ENCODE peak calls at places on chromosomes 7 and 10, in nine cellular contexts. X is psoas muscle; A is cardiac muscle cell; E is naive thymus-derived CD4-positive, alpha-beta T cell; N is HepG2; G is CD4-positive, alpha-beta T cell; O is bronchial epithelial cell; Z is AG04450; J is tibial artery. P is an unnamed sample.

GRCh38 chr7:101210143-101210542 is 7.2 kb downstream of the PLOD3 start:
- DNase-seq in X (no peak), A (no peak), E (no peak), N (no peak), G (no peak), O (no peak), Z (no peak), J (no peak), P (no peak)

GRCh38 chr10:101228682-101229274 is 485 bp downstream of the LBX1 start:
- DNase-seq in X (peak; percentile 70), A (no peak), E (no peak), N (no peak), G (no peak), O (no peak), Z (no peak), J (no peak), P (no peak)

GRCh38 chr7:153386581-153386980 is 627.0 kb downstream of the ACTR3B start:
- DNase-seq in X (no peak), A (no peak), E (no peak), N (no peak), G (no peak), O (no peak), Z (no peak), J (no peak), P (no peak)

GRCh38 chr10:86372119-86372784 is 5.7 kb upstream of the GRID1 start:
- DNase-seq in X (no peak), A (no peak), E (no peak), N (no peak), G (no peak), O (no peak), Z (no peak), J (peak; percentile 49), P (no peak)

GRCh38 chr10:33216661-33217427 is 117.6 kb downstream of the NRP1 start:
- DNase-seq in X (no peak), A (no peak), E (no peak), N (peak; percentile 17), G (no peak), O (peak; percentile 88), Z (no peak), J (no peak), P (no peak)

GRCh38 chr7:150753239-150753638 is 16.0 kb downstream of the GIMAP5 start:
- DNase-seq in X (no peak), A (no peak), E (no peak), N (no peak), G (no peak), O (no peak), Z (no peak), J (no peak), P (no peak)

GRCh38 chr10:110756886-110757285 is 112.8 kb downstream of the RBM20 start:
- DNase-seq in X (no peak), A (no peak), E (no peak), N (no peak), G (no peak), O (no peak), Z (no peak), J (no peak), P (no peak)

GRCh38 chr10:60006046-60006445 is 99.7 kb upstream of the CCDC6 start:
- DNase-seq in X (no peak), A (peak; percentile 49), E (no peak), N (no peak), G (no peak), O (no peak), Z (no peak), J (no peak), P (no peak)

GRCh38 chr7:152424348-152425108 is 11.3 kb downstream of the KMT2C start:
- DNase-seq in X (no peak), A (no peak), E (no peak), N (no peak), G (no peak), O (peak; percentile 53), Z (no peak), J (no peak), P (no peak)

GRCh38 chr10:97058521-97058920 is 127.2 kb downstream of the SLIT1 start:
- DNase-seq in X (no peak), A (no peak), E (no peak), N (no peak), G (no peak), O (no peak), Z (no peak), J (no peak), P (no peak)

GRCh38 chr10:68202965-68203358 is 29.0 kb downstream of the ATOH7 start:
- DNase-seq in X (no peak), A (peak; percentile 58), E (no peak), N (no peak), G (no peak), O (peak; percentile 49), Z (no peak), J (no peak), P (no peak)

GRCh38 chr7:25389489-25390106 is 161.3 kb upstream of the NPVF start:
- DNase-seq in X (no peak), A (peak; percentile 76), E (peak; percentile 57), N (peak; percentile 13), G (no peak), O (peak; percentile 32), Z (no peak), J (no peak), P (no peak)

GRCh38 chr10:81600185-81600584 is 274.8 kb upstream of the NRG3 start:
- DNase-seq in X (no peak), A (peak; percentile 16), E (no peak), N (no peak), G (no peak), O (peak; percentile 91), Z (no peak), J (no peak), P (peak; percentile 41)

GRCh38 chr10:131429942-131430341 is 118.4 kb upstream of the TCERG1L start:
- DNase-seq in X (no peak), A (no peak), E (no peak), N (no peak), G (no peak), O (no peak), Z (no peak), J (no peak), P (no peak)

GRCh38 chr10:90674927-90675326 is 182.9 kb downstream of the HTR7 start:
- DNase-seq in X (no peak), A (peak; percentile 87), E (no peak), N (no peak), G (no peak), O (peak; percentile 66), Z (peak; percentile 45), J (peak; percentile 66), P (no peak)

GRCh38 chr7:25186436-25186835 is 41.9 kb downstream of the NPVF start:
- DNase-seq in X (no peak), A (no peak), E (no peak), N (no peak), G (no peak), O (no peak), Z (no peak), J (no peak), P (no peak)

DNA sequence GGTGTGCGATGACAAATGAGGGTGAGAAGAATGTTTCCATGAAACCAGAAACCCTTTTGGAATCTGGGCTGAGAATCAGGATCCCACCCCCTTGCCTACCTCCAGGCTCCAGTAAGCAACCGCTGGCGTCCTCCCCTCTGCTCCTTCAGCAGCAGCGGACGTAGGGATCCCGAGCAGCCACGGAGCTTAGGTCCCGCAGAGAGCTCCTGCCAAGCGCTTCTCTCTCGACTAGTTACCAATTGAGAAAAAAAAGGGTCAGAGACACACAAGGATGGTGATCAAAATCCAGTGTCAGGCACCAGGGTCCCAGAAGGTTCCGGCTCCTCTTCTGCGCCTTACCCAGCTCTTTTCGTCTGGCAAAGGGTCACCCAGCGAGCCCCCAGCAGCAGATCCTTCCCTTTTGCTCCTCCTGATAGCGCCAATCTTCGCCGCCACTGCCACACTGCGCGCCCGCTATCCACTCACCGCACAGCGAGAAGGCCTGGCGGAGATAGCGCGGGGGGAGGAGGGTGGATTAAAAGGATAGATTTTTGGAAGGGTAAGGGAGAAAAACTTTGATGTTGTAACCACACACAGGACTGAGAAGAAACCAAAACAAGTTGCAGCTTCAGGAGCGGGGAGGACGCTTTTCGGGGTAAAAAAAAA is 733.4 kb downstream of the ZWINT start:
- DNase-seq in X (no peak), A (no peak), E (no peak), N (no peak), G (no peak), O (no peak), Z (no peak), J (no peak), P (no peak)
- H3K27me3 ChIP-seq in X (no peaks in the 10 kb centered on the region), A (peaks cover 17% of the 10 kb centered on the region), E (no peaks in the 10 kb centered on the region), N (no peaks in the 10 kb centered on the region), G (peaks cover 25% of the 10 kb centered on the region), O (peaks cover 15% of the 10 kb centered on the region), Z (no peaks in the 10 kb centered on the region), J (no peaks in the 10 kb centered on the region), P (peaks cover 9% of the 10 kb centered on the region)

DNA sequence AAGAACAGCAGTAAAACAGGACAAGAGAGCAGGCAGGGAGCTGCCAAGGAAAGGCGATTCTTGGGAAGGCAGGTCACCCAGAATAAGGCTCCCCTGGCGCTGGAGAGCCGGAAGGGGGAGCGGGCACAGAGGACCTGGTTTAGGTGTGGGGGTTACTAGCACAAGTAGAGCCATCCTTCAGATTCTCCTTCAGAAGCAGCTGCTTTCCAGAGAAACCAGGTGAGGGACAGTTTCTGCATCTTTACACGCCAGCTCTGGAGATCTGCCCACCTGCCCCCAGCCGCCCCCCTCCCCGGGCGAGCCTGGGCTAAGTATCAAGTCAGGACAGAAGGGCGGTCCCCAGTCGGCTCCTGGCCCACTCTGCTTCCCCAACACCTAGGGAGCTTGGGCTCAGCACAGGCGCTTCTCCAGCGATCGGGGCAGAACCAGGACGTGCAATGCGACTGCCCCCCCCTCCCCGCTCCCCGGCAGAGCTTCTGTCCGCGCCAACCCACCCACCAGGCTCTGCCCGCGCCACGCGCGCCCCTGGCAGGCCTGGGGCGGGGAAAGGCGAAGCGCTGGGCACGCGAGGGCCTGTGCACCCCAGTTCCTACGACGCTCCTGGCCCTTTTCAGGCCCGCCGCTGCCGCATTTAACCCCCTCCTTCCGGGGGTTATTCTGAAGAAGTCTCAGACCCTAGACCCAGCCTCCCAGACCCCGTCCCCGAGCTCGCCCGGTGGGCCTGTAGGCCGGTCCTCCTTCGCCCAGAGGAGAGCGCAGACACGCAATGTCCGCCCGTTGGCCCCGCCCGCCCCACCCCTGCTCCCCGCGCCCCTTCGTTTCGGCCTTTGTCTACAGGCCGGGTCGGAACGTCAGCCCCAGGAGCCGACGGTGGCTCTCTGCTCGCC is 4.4 kb upstream of the EN2 start:
- DNase-seq in X (no peak), A (no peak), E (no peak), N (no peak), G (no peak), O (no peak), Z (no peak), J (no peak), P (no peak)
- H3K27me3 ChIP-seq in X (no peaks in the 10 kb centered on the region), A (peaks cover 97% of the 10 kb centered on the region), E (no peaks in the 10 kb centered on the region), N (peaks cover 11% of the 10 kb centered on the region), G (peaks cover 76% of the 10 kb centered on the region), O (peaks cover 78% of the 10 kb centered on the region), Z (peaks cover 79% of the 10 kb centered on the region), J (peaks cover 6% of the 10 kb centered on the region), P (peaks cover 93% of the 10 kb centered on the region)

GRCh38 chr10:30364391-30365268 is 15.6 kb upstream of the MTPAP start:
- DNase-seq in X (no peak), A (no peak), E (no peak), N (no peak), G (no peak), O (no peak), Z (no peak), J (no peak), P (no peak)
- H3K27me3 ChIP-seq in X (no peaks in the 10 kb centered on the region), A (no peaks in the 10 kb centered on the region), E (no peaks in the 10 kb centered on the region), N (peaks cover 15% of the 10 kb centered on the region), G (no peaks in the 10 kb centered on the region), O (no peaks in the 10 kb centered on the region), Z (peaks cover 44% of the 10 kb centered on the region), J (no peaks in the 10 kb centered on the region), P (peaks cover 26% of the 10 kb centered on the region)

DNA sequence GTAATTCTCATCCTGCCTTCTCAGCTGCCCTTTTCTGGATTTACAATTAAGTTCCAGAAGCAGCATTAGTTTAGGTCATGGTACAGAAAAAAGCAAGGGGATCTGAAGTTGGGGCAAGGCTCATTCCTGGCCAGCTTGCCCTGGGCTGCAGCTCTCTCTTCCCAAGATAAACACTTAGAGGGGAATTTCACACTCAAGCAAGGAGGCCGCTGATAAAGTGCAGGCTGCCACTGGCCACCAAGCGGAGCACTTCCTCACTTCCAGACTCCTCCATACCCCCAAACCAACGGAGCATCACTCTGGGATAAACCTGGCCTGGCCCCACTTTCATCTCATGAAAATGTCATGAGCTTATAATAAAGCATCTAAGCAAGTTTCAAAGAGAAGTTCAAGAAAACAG is 445.5 kb upstream of the MKI67 start:
- DNase-seq in X (no peak), A (no peak), E (no peak), N (no peak), G (no peak), O (no peak), Z (no peak), J (no peak), P (no peak)
- H3K27me3 ChIP-seq in X (no peaks in the 10 kb centered on the region), A (no peaks in the 10 kb centered on the region), E (no peaks in the 10 kb centered on the region), N (peaks cover 2% of the 10 kb centered on the region), G (no peaks in the 10 kb centered on the region), O (no peaks in the 10 kb centered on the region), Z (no peaks in the 10 kb centered on the region), J (no peaks in the 10 kb centered on the region), P (peaks cover 2% of the 10 kb centered on the region)

P was measured in kidney epithelial cell.